ENCODE peak calls at places on chromosome X, in seven cellular contexts. D is neural progenitor cell, R is HepG2, I is K562, A is IMR-90, F is endodermal cell, J is SK-N-SH. Z is an unnamed sample.

GRCh38 chrX:41045960-41046567 is 39.2 kb upstream of the USP9X start:
- DNase-seq in D (peak; percentile 68), R (no peak), I (no peak), A (peak; percentile 17), F (peak; percentile 69), J (no peak), Z (no peak)

GRCh38 chrX:43720961-43721360 is 64.9 kb downstream of the MAOA start:
- DNase-seq in D (no peak), R (no peak), I (no peak), A (no peak), F (no peak), J (no peak), Z (no peak)

GRCh38 chrX:123685273-123685672 is 47.6 kb downstream of the THOC2 start:
- DNase-seq in D (no peak), R (no peak), I (no peak), A (no peak), F (no peak), J (no peak), Z (no peak)

GRCh38 chrX:54178100-54178940 is 4.7 kb downstream of the FAM120C start:
- DNase-seq in D (no peak), R (peak; percentile 12), I (no peak), A (peak; percentile 82), F (no peak), J (no peak), Z (peak; percentile 80)

GRCh38 chrX:53073115-53073581 is 9.0 kb upstream of the TSPYL2 start:
- DNase-seq in D (peak; percentile 47), R (no peak), I (no peak), A (no peak), F (peak; percentile 55), J (no peak), Z (no peak)

GRCh38 chrX:16931371-16931770 is 15.1 kb upstream of the REPS2 start:
- DNase-seq in D (peak; percentile 15), R (no peak), I (no peak), A (no peak), F (peak; percentile 89), J (no peak), Z (no peak)

GRCh38 chrX:110409925-110410324 is 51.3 kb downstream of the RTL9 start:
- DNase-seq in D (no peak), R (no peak), I (no peak), A (peak; percentile 73), F (no peak), J (no peak), Z (peak; percentile 64)

GRCh38 chrX:44343412-44343942 is at the start of gene EFHC2:
- DNase-seq in D (peak; percentile 46), R (no peak), I (peak; percentile 70), A (no peak), F (peak; percentile 62), J (peak; percentile 60), Z (peak; percentile 6)

GRCh38 chrX:122135070-122135469 is 1049.0 kb upstream of the GRIA3 start:
- DNase-seq in D (no peak), R (no peak), I (no peak), A (no peak), F (no peak), J (no peak), Z (no peak)

GRCh38 chrX:108131471-108131870 is 39.9 kb downstream of the ATG4A start:
- DNase-seq in D (no peak), R (no peak), I (no peak), A (peak; percentile 42), F (no peak), J (no peak), Z (no peak)

GRCh38 chrX:119398974-119399771 is at the start of gene SLC25A43:
- DNase-seq in D (peak; percentile 55), R (no peak), I (peak; percentile 83), A (no peak), F (peak; percentile 71), J (peak; percentile 69), Z (peak; percentile 31)

GRCh38 chrX:141468940-141469339 is 115.6 kb downstream of the SPANXA1 start:
- DNase-seq in D (no peak), R (no peak), I (no peak), A (peak; percentile 57), F (no peak), J (no peak), Z (peak; percentile 1)

GRCh38 chrX:20231598-20231997 is 35.1 kb downstream of the RPS6KA3 start:
- DNase-seq in D (no peak), R (no peak), I (no peak), A (no peak), F (no peak), J (no peak), Z (no peak)

GRCh38 chrX:283115-283845 is 2.1 kb downstream of the PLCXD1 start:
- DNase-seq in D (peak; percentile 97), R (no peak), I (peak; percentile 77), A (peak; percentile 83), F (peak; percentile 98), J (peak; percentile 95), Z (peak; percentile 87)

GRCh38 chrX:78643874-78644273 is 15.3 kb downstream of the RTL3 start:
- DNase-seq in D (no peak), R (no peak), I (no peak), A (no peak), F (no peak), J (no peak), Z (no peak)

GRCh38 chrX:41474726-41475100 is 27.6 kb downstream of the NYX start:
- DNase-seq in D (no peak), R (no peak), I (no peak), A (no peak), F (no peak), J (no peak), Z (no peak)

GRCh38 chrX:27964432-27964831 is 16.8 kb downstream of the DCAF8L1 start:
- DNase-seq in D (no peak), R (no peak), I (no peak), A (no peak), F (no peak), J (no peak), Z (peak; percentile 0)

GRCh38 chrX:65813245-65813644 is 145.8 kb downstream of the MSN start:
- DNase-seq in D (no peak), R (no peak), I (no peak), A (no peak), F (no peak), J (no peak), Z (no peak)

GRCh38 chrX:38273453-38273852 is 52.8 kb upstream of the SRPX start:
- DNase-seq in D (no peak), R (no peak), I (no peak), A (peak; percentile 47), F (no peak), J (no peak), Z (no peak)

GRCh38 chrX:130108647-130109428 is 1.5 kb downstream of the ELF4 start:
- DNase-seq in D (no peak), R (peak; percentile 17), I (peak; percentile 57), A (no peak), F (peak; percentile 63), J (peak; percentile 36), Z (no peak)

GRCh38 chrX:98506907-98507306 is 1623.2 kb downstream of the RPA4 start:
- DNase-seq in D (no peak), R (no peak), I (no peak), A (no peak), F (no peak), J (no peak), Z (no peak)
- TF ChIP-seq CTCF in D (no peak), R (no peak), I (no peak), A (no peak), F (no peak), J (no peak), Z (no peak)

DNA sequence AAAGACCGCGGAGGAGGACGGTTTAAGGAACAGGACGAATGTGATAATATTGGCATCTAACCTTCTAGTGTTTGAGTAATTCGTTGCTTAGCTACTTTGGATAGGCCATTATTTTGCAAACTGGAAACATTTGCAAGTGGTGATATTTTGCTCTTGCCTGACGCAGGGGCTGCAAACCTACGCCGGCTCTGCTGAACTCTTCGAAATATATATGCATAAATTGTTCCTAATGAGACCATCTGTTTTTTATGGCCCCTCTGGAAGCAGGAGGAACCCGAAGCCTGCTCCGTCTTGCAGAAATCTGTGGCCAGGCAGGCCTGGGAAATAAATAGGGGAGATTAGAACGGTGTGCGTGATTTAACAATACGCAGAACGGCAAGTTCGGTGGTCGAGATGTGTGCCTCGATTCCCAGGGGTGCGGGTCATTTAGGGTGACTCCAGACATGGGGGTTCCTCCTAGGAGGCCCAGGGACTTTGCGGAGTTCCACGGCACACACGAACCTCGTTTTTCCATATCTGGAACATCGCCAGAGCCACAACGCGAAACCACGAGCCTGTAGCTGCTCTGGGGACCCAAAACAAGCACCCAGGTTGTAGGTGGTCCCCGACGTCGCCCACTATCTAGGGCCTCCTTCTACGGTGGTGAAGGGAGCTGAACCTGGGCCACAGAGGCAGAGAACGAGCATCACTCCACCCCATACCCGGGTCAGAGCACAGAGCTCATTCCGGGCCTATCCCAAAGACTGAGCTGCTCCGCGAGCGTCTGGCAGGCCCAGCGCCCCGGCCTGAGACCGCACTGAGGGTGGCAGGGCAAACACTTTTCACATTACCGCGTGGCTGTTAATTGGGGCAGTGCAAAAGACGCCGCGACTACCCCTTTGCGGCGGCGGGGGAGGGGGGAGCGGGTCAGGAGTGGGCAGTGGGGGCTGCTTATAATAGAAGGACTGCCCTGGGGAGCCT is 89.7 kb downstream of the BCOR start:
- DNase-seq in D (peak; percentile 49), R (no peak), I (no peak), A (no peak), F (peak; percentile 81), J (peak; percentile 43), Z (no peak)
- H3K9ac ChIP-seq in D (no peak overlapping the region), R (no peak overlapping the region), I (no peak overlapping the region), A (no peak overlapping the region), F (no peak overlapping the region), J (no peak overlapping the region), Z (no peak overlapping the region)

GRCh38 chrX:103773445-103773844 is 3.2 kb upstream of the PLP1 start:
- DNase-seq in D (no peak), R (no peak), I (no peak), A (no peak), F (no peak), J (no peak), Z (no peak)

GRCh38 chrX:103779156-103779555 is 2.5 kb downstream of the PLP1 start:
- DNase-seq in D (peak; percentile 26), R (no peak), I (no peak), A (no peak), F (no peak), J (peak; percentile 39), Z (peak; percentile 33)

GRCh38 chrX:103776586-103776985 is at the start of gene PLP1:
- DNase-seq in D (peak; percentile 61), R (no peak), I (no peak), A (no peak), F (no peak), J (no peak), Z (no peak)

DNA sequence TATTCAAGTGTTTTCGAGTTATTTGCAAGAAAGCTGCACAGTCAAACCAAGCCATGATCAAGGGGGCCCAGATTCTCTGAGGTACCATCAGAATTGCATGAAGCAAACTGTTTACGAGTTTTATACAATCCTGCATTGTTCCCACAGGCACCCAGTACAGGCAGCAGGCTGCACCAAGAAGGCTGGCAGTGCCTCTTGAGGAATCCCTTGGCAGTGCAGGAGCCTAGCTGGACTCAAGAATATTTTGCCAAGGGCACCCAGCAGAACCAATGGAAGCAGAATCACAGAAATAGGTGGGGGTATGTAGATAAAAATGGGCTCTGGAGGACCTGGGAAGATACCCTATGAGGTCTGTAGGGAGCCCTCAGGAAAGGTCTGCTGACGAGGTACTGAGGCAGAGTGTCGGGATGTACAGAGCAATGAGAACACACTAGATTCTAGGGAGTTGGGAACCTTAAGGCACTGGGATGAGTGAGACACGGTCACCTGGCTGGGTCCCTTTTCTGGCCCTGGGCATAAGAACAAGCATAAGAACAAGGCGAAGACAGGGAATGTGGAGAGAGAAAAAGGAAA is 2.5 kb upstream of the PLP1 start:
- DNase-seq in D (peak; percentile 62), R (peak; percentile 1), I (no peak), A (peak; percentile 52), F (peak; percentile 87), J (peak; percentile 28), Z (peak; percentile 25)
- TF ChIP-seq CTCF in D (peak; percentile 59), R (peak; percentile 9), I (no peak), A (peak; percentile 57), F (peak; percentile 69), J (peak; percentile 69), Z (peak; percentile 41)

GRCh38 chrX:153871946-153872878 is 13.8 kb downstream of the L1CAM start:
- DNase-seq in D (no peak), R (no peak), I (no peak), A (no peak), F (no peak), J (peak; percentile 23), Z (no peak)
- H3K9ac ChIP-seq in D (no peak overlapping the region), R (no peak overlapping the region), I (no peak overlapping the region), A (no peak overlapping the region), F (no peak overlapping the region), J (no peak overlapping the region), Z (no peak overlapping the region)

Z was measured in fibroblast of lung.